ENCODE peak calls at places on chromosomes 7 and 10, in eight cellular contexts. P, H, V, W, G, S, E and D are unnamed samples.

GRCh38 chr10:116316533-116316932 is 7.7 kb upstream of the CCDC172 start:
- DNase-seq in E (no peak), S (no peak), W (no peak), G (no peak), P (no peak), H (no peak), V (no peak), D (no peak)

GRCh38 chr10:126468876-126469643 is 80.8 kb upstream of the ADAM12 start:
- DNase-seq in W (peak; percentile 65), E (no peak), P (no peak), G (no peak), H (no peak), S (no peak), V (no peak), D (peak; percentile 19)

GRCh38 chr10:132551093-132551807 is 13.7 kb downstream of the INPP5A start:
- DNase-seq in E (no peak), S (no peak), H (no peak), P (peak; percentile 53), W (no peak), V (peak; percentile 88), G (no peak), D (no peak)

GRCh38 chr7:135274495-135275268 is 41.0 kb downstream of the STRA8 start:
- DNase-seq in P (peak; percentile 61), H (peak; percentile 82), S (peak; percentile 76), W (peak; percentile 55), G (peak; percentile 83), V (peak; percentile 18), E (peak; percentile 80), D (peak; percentile 51)

GRCh38 chr10:85598646-85599045 is 767.9 kb downstream of the GRID1 start:
- DNase-seq in V (no peak), S (no peak), H (no peak), P (no peak), W (no peak), G (no peak), E (no peak), D (no peak)

GRCh38 chr7:153390955-153391354 is 631.4 kb downstream of the ACTR3B start:
- DNase-seq in E (no peak), G (no peak), W (no peak), H (no peak), V (no peak), S (no peak), P (no peak), D (no peak)

GRCh38 chr7:45400680-45401079 is 173.5 kb upstream of the ADCY1 start:
- DNase-seq in V (no peak), E (no peak), G (no peak), W (no peak), H (no peak), S (no peak), P (no peak), D (no peak)

GRCh38 chr7:105828141-105828540 is 48.3 kb downstream of the ATXN7L1 start:
- DNase-seq in P (no peak), G (no peak), H (no peak), V (no peak), W (no peak), E (no peak), S (no peak), D (no peak)

GRCh38 chr10:79472449-79472848 is 27.0 kb upstream of the ZCCHC24 start:
- DNase-seq in V (no peak), E (no peak), P (no peak), G (no peak), W (no peak), S (no peak), H (no peak), D (no peak)

GRCh38 chr10:48627984-48628609 is 23.2 kb upstream of the ARHGAP22 start:
- DNase-seq in W (no peak), E (no peak), S (no peak), P (no peak), H (no peak), V (no peak), G (no peak), D (no peak)

GRCh38 chr10:111875760-111876159 is 307.8 kb downstream of the GPAM start:
- DNase-seq in E (no peak), H (no peak), P (no peak), G (no peak), V (no peak), S (no peak), W (no peak), D (no peak)

GRCh38 chr10:92699193-92699517 is 9.4 kb downstream of the HHEX start:
- DNase-seq in W (no peak), H (no peak), V (no peak), E (no peak), G (no peak), P (no peak), S (no peak), D (no peak)
- H3K4me3 ChIP-seq in W (peak overlapping the region; percentile 43), H (peak overlapping the region; percentile 33), V (peak overlapping the region; percentile 19), E (peak overlapping the region; percentile 42), G (no peak overlapping the region), P (peak overlapping the region; percentile 46), S (peak overlapping the region; percentile 40), D (peak overlapping the region; percentile 33)

GRCh38 chr10:12980080-12980656 is 21.3 kb downstream of the CCDC3 start:
- DNase-seq in H (no peak), W (no peak), P (no peak), G (no peak), V (no peak), S (no peak), E (no peak), D (no peak)

GRCh38 chr10:12978885-12979284 is 22.6 kb downstream of the CCDC3 start:
- DNase-seq in G (no peak), E (no peak), P (no peak), S (no peak), H (no peak), V (no peak), W (no peak), D (no peak)

GRCh38 chr10:12984165-12984747 is 17.3 kb downstream of the CCDC3 start:
- DNase-seq in W (no peak), P (no peak), S (no peak), G (no peak), H (no peak), V (no peak), E (no peak), D (no peak)

GRCh38 chr10:12980713-12981306 is 20.7 kb downstream of the CCDC3 start:
- DNase-seq in G (no peak), W (no peak), E (no peak), S (no peak), H (no peak), P (no peak), V (no peak), D (no peak)

GRCh38 chr10:12981570-12981969 is 19.9 kb downstream of the CCDC3 start:
- DNase-seq in S (no peak), G (no peak), W (no peak), H (no peak), E (peak; percentile 22), P (no peak), V (no peak), D (no peak)
- H3K27ac ChIP-seq in S (no peak overlapping the region), G (no peak overlapping the region), W (no peak overlapping the region), H (no peak overlapping the region), E (no peak overlapping the region), P (no peak overlapping the region), V (no peak overlapping the region), D (no peak overlapping the region)

GRCh38 chr7:43112941-43113621 is 634 bp downstream of the HECW1 start:
- DNase-seq in S (peak; percentile 68), P (no peak), V (no peak), W (no peak), E (peak; percentile 7), G (peak; percentile 75), H (peak; percentile 63), D (no peak)

GRCh38 chr7:43114451-43114765 is 2.0 kb downstream of the HECW1 start:
- DNase-seq in V (no peak), W (no peak), P (no peak), E (no peak), H (no peak), G (no peak), S (no peak), D (no peak)

GRCh38 chr7:43116451-43116850 is 4.0 kb downstream of the HECW1 start:
- DNase-seq in S (no peak), G (no peak), P (no peak), V (no peak), W (no peak), E (no peak), H (no peak), D (no peak)

GRCh38 chr7:43112088-43112940 is at the start of gene HECW1:
- DNase-seq in E (no peak), H (peak; percentile 32), W (no peak), P (no peak), V (no peak), S (peak; percentile 8), G (no peak), D (no peak)

DNA sequence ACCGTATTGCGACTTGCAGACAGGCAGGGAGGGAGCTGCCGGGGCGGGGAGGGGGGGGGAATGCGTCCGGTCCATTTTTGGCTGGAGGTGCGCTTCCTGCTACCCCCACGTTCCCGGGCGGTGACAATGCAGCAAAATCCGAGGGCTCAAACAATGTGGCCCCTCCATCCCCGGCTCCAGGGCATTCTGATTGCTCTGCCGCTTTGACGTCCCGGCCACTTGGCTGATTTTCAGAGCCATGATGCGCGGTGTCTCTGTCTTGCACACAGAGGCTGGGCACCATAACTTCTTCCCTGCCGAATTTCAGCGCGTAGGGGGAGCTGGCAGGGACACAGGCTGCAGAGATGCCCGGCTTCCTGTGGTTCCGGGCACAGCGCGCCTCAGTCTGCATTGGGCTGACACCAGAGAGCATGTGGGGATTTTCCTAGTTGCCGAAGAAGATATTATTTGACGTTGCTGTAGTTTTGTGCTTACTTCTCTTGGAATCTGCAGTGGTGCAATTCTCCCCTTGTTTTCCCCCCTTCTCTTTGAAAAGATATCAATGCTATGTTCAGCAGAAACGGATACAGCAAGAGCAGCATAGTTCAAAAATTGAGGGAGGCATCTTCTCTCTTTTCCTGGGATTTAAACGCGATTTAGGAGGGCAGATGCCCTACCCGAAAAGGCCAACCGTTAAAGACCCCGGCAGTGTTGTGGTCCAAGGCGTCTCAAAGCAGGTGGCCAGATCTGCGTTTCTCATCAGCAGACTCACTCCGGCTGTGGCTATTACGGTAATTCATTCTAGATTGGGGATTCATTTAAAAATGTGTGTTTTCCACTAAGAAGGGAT is 1.4 kb downstream of the HECW1 start:
- DNase-seq in H (peak; percentile 50), S (no peak), G (no peak), E (no peak), P (no peak), V (no peak), W (no peak), D (no peak)
- H3K4me3 ChIP-seq in H (peak overlapping the region; percentile 13), S (peak overlapping the region; percentile 46), G (peak overlapping the region; percentile 43), E (peak overlapping the region; percentile 42), P (no peak overlapping the region), V (no peak overlapping the region), W (no peak overlapping the region), D (no peak overlapping the region)

GRCh38 chr7:84043661-84044191 is 150.9 kb downstream of the SEMA3A start:
- DNase-seq in G (no peak), H (no peak), W (no peak), E (no peak), P (no peak), V (no peak), S (peak; percentile 25), D (no peak)

GRCh38 chr7:84040365-84040764 is 154.2 kb downstream of the SEMA3A start:
- DNase-seq in W (no peak), E (no peak), P (no peak), H (no peak), S (no peak), G (no peak), V (no peak), D (no peak)

GRCh38 chr7:84039432-84039831 is 155.2 kb downstream of the SEMA3A start:
- DNase-seq in G (no peak), W (no peak), S (no peak), E (no peak), P (no peak), V (no peak), H (no peak), D (no peak)

GRCh38 chr7:84041649-84042048 is 152.9 kb downstream of the SEMA3A start:
- DNase-seq in V (no peak), H (no peak), S (no peak), G (no peak), E (no peak), W (no peak), P (no peak), D (no peak)

GRCh38 chr7:84042110-84042539 is 152.5 kb downstream of the SEMA3A start:
- DNase-seq in E (peak; percentile 16), V (no peak), P (no peak), W (no peak), G (no peak), S (no peak), H (no peak), D (no peak)
- H3K27ac ChIP-seq in E (peak overlapping the region; percentile 21), V (no peak overlapping the region), P (no peak overlapping the region), W (no peak overlapping the region), G (no peak overlapping the region), S (no peak overlapping the region), H (no peak overlapping the region), D (no peak overlapping the region)